ENCODE peak calls at places on chromosome 5, in nine cellular contexts. O is HEK293T, C is breast epithelium, B is Karpas-422, Y is NCI-H1092 treated with DMSO at 0.1 percent for 48 hours, J is hippocampal formation, A is activated gamma-delta T cell treated with Interleukin-2 at 50 U/mL for 16 hours, K is astrocyte of the cerebellum, U is islet precursor cell. X is an unnamed sample.
A peak's percentile ranks its signal among the peaks of the same experiment; 100 is the strongest.

GRCh38 chr5:178267876-178268275 is 35.3 kb upstream of the PHYKPL start:
- DNase-seq in O (no peak), C (no peak), B (no peak), Y (no peak), J (no peak), A (no peak), K (no peak), U (no peak), X (no peak)

GRCh38 chr5:176536132-176536901 is 885 bp downstream of the RNF44 start:
- DNase-seq in O (peak; percentile 80), C (peak; percentile 74), B (peak; percentile 91), Y (peak; percentile 61), J (peak; percentile 57), A (peak; percentile 90), K (peak; percentile 62), U (peak; percentile 86), X (peak; percentile 83)

GRCh38 chr5:43702815-43703214 is 99.8 kb downstream of the NNT start:
- DNase-seq in O (no peak), C (no peak), B (no peak), Y (peak; percentile 37), J (no peak), A (no peak), K (peak; percentile 15), U (no peak), X (no peak)

GRCh38 chr5:82142928-82143577 is 135.1 kb downstream of the RPS23 start:
- DNase-seq in O (no peak), C (no peak), B (peak; percentile 38), Y (no peak), J (no peak), A (no peak), K (no peak), U (no peak), X (no peak)

GRCh38 chr5:83802686-83803085 is 82.0 kb upstream of the HAPLN1 start:
- DNase-seq in O (no peak), C (no peak), B (no peak), Y (no peak), J (no peak), A (no peak), K (no peak), U (no peak), X (no peak)

GRCh38 chr5:87899109-87900100 is 369.2 kb downstream of the TMEM161B start:
- DNase-seq in O (no peak), C (no peak), B (no peak), Y (no peak), J (peak; percentile 91), A (no peak), K (peak; percentile 89), U (peak; percentile 91), X (no peak)

GRCh38 chr5:9282211-9282610 is 263.7 kb downstream of the SEMA5A start:
- DNase-seq in O (no peak), C (no peak), B (no peak), Y (no peak), J (no peak), A (no peak), K (no peak), U (no peak), X (no peak)

GRCh38 chr5:94545870-94546625 is 72.4 kb downstream of the KIAA0825 start:
- DNase-seq in O (no peak), C (no peak), B (no peak), Y (no peak), J (peak; percentile 5), A (no peak), K (peak; percentile 27), U (no peak), X (no peak)

GRCh38 chr5:64333891-64334290 is 168.2 kb downstream of the RNF180 start:
- DNase-seq in O (no peak), C (no peak), B (no peak), Y (no peak), J (no peak), A (no peak), K (no peak), U (no peak), X (no peak)

GRCh38 chr5:161284445-161284844 is 262.1 kb downstream of the GABRB2 start:
- DNase-seq in O (no peak), C (no peak), B (no peak), Y (no peak), J (no peak), A (no peak), K (no peak), U (no peak), X (no peak)

GRCh38 chr5:116572375-116573278 is 2.0 kb downstream of the SEMA6A start:
- DNase-seq in O (peak; percentile 43), C (peak; percentile 57), B (no peak), Y (peak; percentile 55), J (no peak), A (no peak), K (no peak), U (peak; percentile 74), X (no peak)